ENCODE peak calls at places on chromosomes 5 and 9, in four cellular contexts. One of them, this sample, is unnamed.

GRCh38 chr9:135944444-135945252 is 16.5 kb downstream of the UBAC1 start:
- DNase-seq in BJ: no peak
- DNase-seq in Karpas-422: no peak
- DNase-seq in IMR-90: no peak
- DNase-seq in this sample: no peak

GRCh38 chr5:80083115-80083890 is 48.2 kb downstream of the THBS4 start:
- DNase-seq in BJ: no peak
- DNase-seq in Karpas-422: peak
- DNase-seq in IMR-90: peak
- DNase-seq in this sample: peak

GRCh38 chr9:132485454-132485853 is 75.4 kb downstream of the CFAP77 start:
- DNase-seq in BJ: no peak
- DNase-seq in Karpas-422: no peak
- DNase-seq in IMR-90: no peak
- DNase-seq in this sample: no peak

GRCh38 chr9:116860509-116861120 is 173.5 kb downstream of the TRIM32 start:
- DNase-seq in BJ: peak
- DNase-seq in Karpas-422: peak
- DNase-seq in IMR-90: peak
- DNase-seq in this sample: peak

GRCh38 chr5:38650540-38651275 is 94.3 kb upstream of the LIFR start:
- DNase-seq in BJ: peak
- DNase-seq in Karpas-422: no peak
- DNase-seq in IMR-90: peak
- DNase-seq in this sample: peak

GRCh38 chr9:134175291-134175807 is 11.0 kb upstream of the RNU6ATAC start:
- DNase-seq in BJ: no peak
- DNase-seq in Karpas-422: peak
- DNase-seq in IMR-90: no peak
- DNase-seq in this sample: no peak

GRCh38 chr5:53603009-53603687 is 42.7 kb downstream of the NDUFS4 start:
- DNase-seq in BJ: no peak
- DNase-seq in Karpas-422: no peak
- DNase-seq in IMR-90: peak
- DNase-seq in this sample: no peak

GRCh38 chr5:178590141-178590923 is at the start of gene COL23A1:
- DNase-seq in BJ: no peak
- DNase-seq in Karpas-422: no peak
- DNase-seq in IMR-90: peak
- DNase-seq in this sample: peak

GRCh38 chr5:112136773-112137172 is 282.3 kb downstream of the EPB41L4A start:
- DNase-seq in BJ: no peak
- DNase-seq in Karpas-422: no peak
- DNase-seq in IMR-90: no peak
- DNase-seq in this sample: no peak

GRCh38 chr5:100595152-100595811 is 60.1 kb downstream of the FAM174A start:
- DNase-seq in BJ: peak
- DNase-seq in Karpas-422: no peak
- DNase-seq in IMR-90: peak
- DNase-seq in this sample: peak

GRCh38 chr9:10612649-10613398 is at the start of gene PTPRD:
- DNase-seq in BJ: no peak
- DNase-seq in Karpas-422: no peak
- DNase-seq in IMR-90: peak
- DNase-seq in this sample: peak

GRCh38 chr9:77224750-77225312 is 47.5 kb downstream of the VPS13A start:
- DNase-seq in BJ: no peak
- DNase-seq in Karpas-422: no peak
- DNase-seq in IMR-90: peak
- DNase-seq in this sample: peak

GRCh38 chr5:146409081-146409671 is 38.0 kb upstream of the TCERG1 start:
- DNase-seq in BJ: peak
- DNase-seq in Karpas-422: peak
- DNase-seq in IMR-90: peak
- DNase-seq in this sample: peak
- H3K4me3 ChIP-seq in BJ: no peak
- H3K4me3 ChIP-seq in Karpas-422: no peak
- H3K4me3 ChIP-seq in IMR-90: no peak
- H3K4me3 ChIP-seq in this sample: no peak

GRCh38 chr9:89256690-89257089 is 54.3 kb upstream of the CKS2 start:
- DNase-seq in BJ: no peak
- DNase-seq in Karpas-422: no peak
- DNase-seq in IMR-90: no peak
- DNase-seq in this sample: no peak
- H3K4me3 ChIP-seq in BJ: no peak
- H3K4me3 ChIP-seq in Karpas-422: no peak
- H3K4me3 ChIP-seq in IMR-90: no peak
- H3K4me3 ChIP-seq in this sample: no peak

DNA sequence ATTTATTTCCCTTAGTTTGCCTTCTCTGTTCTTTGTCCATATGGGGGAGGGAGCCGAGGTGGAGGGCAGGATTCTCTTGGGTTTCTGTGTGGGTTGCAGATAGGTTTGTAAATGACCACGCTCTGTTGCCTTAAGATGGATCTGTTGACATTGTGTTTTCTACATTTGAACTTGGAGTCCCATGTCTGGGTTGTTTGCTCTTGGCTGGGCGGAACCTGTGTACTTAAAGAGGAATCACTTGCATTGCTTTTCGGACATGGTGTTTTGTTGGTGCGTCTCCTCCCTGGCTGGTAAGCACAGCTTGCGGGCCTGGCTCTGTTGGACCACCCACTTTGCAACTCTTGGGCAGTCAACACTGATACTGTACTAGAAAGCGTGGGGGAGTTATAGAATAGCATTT is 45.9 kb downstream of the EHMT1 start:
- DNase-seq in BJ: no peak
- DNase-seq in Karpas-422: no peak
- DNase-seq in IMR-90: no peak
- DNase-seq in this sample: peak
- H3K4me3 ChIP-seq in BJ: no peak
- H3K4me3 ChIP-seq in Karpas-422: no peak
- H3K4me3 ChIP-seq in IMR-90: no peak
- H3K4me3 ChIP-seq in this sample: no peak

DNA sequence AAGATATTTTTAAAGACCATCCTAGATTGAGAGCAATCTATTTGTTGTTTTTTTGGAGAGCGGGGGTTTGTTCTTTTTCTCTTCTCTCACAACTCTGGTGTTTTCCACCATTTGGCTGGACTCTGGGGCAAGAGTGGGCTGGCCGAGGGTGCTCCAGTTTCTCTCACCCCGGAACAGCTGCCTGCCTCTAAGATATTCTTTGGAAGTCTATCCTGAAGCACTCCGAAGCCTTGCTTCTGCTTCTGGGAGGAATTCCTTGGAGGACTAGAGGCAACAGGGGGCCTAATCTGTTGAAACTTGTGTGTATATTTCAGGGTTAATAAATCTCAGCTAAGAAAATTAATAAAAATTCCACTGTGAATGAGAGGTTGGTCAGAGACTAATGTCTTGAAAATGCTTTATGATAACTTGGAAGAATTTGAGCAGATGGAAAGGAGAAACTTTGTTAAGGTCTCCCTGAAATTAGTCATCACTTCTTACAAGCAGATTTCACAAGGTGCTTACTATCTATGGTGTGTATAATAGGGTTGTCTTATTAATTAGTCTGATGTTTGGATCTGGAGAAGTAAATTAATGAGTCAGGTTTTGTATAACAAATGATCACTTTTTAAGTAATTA is 3.9 kb downstream of the MAN2A1 start:
- DNase-seq in BJ: no peak
- DNase-seq in Karpas-422: no peak
- DNase-seq in IMR-90: peak
- DNase-seq in this sample: no peak
- H3K4me3 ChIP-seq in BJ: no peak
- H3K4me3 ChIP-seq in Karpas-422: no peak
- H3K4me3 ChIP-seq in IMR-90: no peak
- H3K4me3 ChIP-seq in this sample: no peak

GRCh38 chr5:139390639-139391569 is 1.2 kb upstream of the MZB1 start:
- DNase-seq in BJ: no peak
- DNase-seq in Karpas-422: no peak
- DNase-seq in IMR-90: no peak
- DNase-seq in this sample: no peak

GRCh38 chr5:139392678-139393496 is 2.0 kb downstream of the PROB1 start:
- DNase-seq in BJ: no peak
- DNase-seq in Karpas-422: peak
- DNase-seq in IMR-90: no peak
- DNase-seq in this sample: peak

GRCh38 chr5:139393497-139394122 is 1.3 kb downstream of the PROB1 start:
- DNase-seq in BJ: no peak
- DNase-seq in Karpas-422: no peak
- DNase-seq in IMR-90: no peak
- DNase-seq in this sample: no peak

GRCh38 chr5:139391570-139392323 is 2.0 kb upstream of the MZB1 start:
- DNase-seq in BJ: no peak
- DNase-seq in Karpas-422: peak
- DNase-seq in IMR-90: peak
- DNase-seq in this sample: no peak

DNA sequence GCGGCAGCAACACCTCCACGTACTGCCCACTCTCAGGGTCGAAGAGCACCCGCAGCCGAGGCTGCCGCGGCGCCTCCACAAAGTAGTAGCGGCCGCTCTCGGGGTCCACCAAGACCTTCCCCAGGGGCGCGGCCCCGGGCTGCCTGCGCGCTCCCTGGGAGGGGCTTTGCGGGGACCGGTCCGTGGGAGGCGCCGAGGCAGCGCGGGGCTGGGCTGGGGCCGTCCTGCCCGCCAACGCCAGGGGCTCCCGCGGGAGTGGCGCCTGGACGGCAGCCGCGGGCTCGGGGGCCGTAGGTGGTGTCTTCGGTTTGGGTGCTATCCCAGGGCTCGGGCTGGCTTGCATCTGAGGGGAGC is 2.6 kb upstream of the MZB1 start:
- DNase-seq in BJ: no peak
- DNase-seq in Karpas-422: no peak
- DNase-seq in IMR-90: no peak
- DNase-seq in this sample: no peak
- H3K4me3 ChIP-seq in BJ: no peak
- H3K4me3 ChIP-seq in Karpas-422: peak
- H3K4me3 ChIP-seq in IMR-90: peak
- H3K4me3 ChIP-seq in this sample: no peak

GRCh38 chr9:114397848-114398605 is 10.2 kb upstream of the AKNA start:
- DNase-seq in BJ: peak
- DNase-seq in Karpas-422: peak
- DNase-seq in IMR-90: peak
- DNase-seq in this sample: peak
- H3K4me3 ChIP-seq in BJ: peak
- H3K4me3 ChIP-seq in Karpas-422: peak
- H3K4me3 ChIP-seq in IMR-90: peak
- H3K4me3 ChIP-seq in this sample: peak

DNA sequence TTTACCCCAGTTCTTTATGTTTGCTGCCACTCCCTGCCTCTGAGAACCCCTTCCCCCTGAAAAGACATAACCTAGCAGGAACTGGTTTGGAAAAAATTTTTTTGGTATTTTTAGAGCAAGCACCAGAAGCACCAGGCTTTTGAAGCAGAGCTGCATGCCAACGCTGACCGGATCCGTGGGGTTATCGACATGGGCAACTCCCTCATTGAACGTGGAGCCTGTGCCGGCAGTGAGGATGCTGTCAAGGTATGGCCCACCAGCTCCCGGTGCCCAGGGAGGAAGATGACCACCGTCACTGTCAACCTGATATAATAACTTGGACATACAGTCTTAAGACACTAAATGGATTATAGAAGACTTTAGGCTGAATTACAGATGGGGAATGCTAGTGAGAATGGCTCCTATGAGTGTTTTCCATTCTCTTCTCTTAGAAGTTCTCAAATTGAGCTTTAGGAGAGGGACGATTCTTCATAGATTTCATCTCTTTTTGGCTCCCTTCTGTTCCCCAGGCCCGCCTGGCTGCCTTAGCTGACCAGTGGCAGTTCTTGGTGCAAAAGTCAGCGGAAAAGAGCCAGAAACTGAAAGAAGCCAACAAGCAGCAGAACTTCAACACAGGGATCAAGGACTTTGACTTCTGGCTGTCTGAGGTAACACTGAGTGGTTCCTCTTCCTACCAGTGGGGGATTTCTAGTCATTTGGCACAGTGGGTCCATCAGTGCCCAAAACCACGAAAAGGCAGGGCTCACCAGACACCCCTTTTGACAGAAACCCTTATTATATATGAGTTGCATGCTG is 44.9 kb downstream of the DYNC2I2 start:
- DNase-seq in BJ: no peak
- DNase-seq in Karpas-422: no peak
- DNase-seq in IMR-90: no peak
- DNase-seq in this sample: no peak
- H3K4me3 ChIP-seq in BJ: no peak
- H3K4me3 ChIP-seq in Karpas-422: no peak
- H3K4me3 ChIP-seq in IMR-90: no peak
- H3K4me3 ChIP-seq in this sample: no peak

DNA sequence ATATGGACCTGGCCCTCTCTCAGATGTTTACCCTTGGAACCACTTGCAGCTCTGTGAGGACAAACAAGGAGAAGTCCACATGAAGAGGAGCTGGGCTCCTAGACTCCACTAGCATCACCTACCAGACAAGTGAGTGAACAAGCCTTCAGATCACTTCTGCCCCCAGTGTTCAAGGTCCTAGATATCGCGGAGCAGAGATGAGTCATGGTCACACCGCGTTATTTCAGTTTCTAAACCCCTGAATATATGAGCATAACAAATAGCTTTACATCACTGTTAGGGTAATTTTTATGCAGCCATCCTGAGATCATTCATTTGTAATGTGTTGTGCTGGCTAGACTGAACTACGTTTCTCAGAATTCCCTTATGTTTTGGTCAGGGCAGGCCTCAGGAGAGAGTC is 77.0 kb upstream of the DAP start:
- DNase-seq in BJ: no peak
- DNase-seq in Karpas-422: no peak
- DNase-seq in IMR-90: peak
- DNase-seq in this sample: peak
- H3K4me3 ChIP-seq in BJ: no peak
- H3K4me3 ChIP-seq in Karpas-422: no peak
- H3K4me3 ChIP-seq in IMR-90: no peak
- H3K4me3 ChIP-seq in this sample: no peak

GRCh38 chr5:74863726-74864125 is 2.5 kb downstream of the FAM169A start:
- DNase-seq in BJ: no peak
- DNase-seq in Karpas-422: no peak
- DNase-seq in IMR-90: no peak
- DNase-seq in this sample: no peak

GRCh38 chr5:74866653-74867162 is 521 bp upstream of the FAM169A start:
- DNase-seq in BJ: no peak
- DNase-seq in Karpas-422: no peak
- DNase-seq in IMR-90: no peak
- DNase-seq in this sample: no peak

GRCh38 chr5:74865799-74866652 is at the start of gene FAM169A:
- DNase-seq in BJ: no peak
- DNase-seq in Karpas-422: no peak
- DNase-seq in IMR-90: peak
- DNase-seq in this sample: peak

GRCh38 chr5:74865293-74865798 is 841 bp downstream of the FAM169A start:
- DNase-seq in BJ: no peak
- DNase-seq in Karpas-422: no peak
- DNase-seq in IMR-90: no peak
- DNase-seq in this sample: no peak

GRCh38 chr5:74864823-74865222 is 1.4 kb downstream of the FAM169A start:
- DNase-seq in BJ: no peak
- DNase-seq in Karpas-422: no peak
- DNase-seq in IMR-90: no peak
- DNase-seq in this sample: no peak
- H3K4me3 ChIP-seq in BJ: no peak
- H3K4me3 ChIP-seq in Karpas-422: no peak
- H3K4me3 ChIP-seq in IMR-90: no peak
- H3K4me3 ChIP-seq in this sample: no peak